ENCODE peak calls at places on chromosomes 16 and 17, in eight cellular contexts. Q is activated T-cell treated with anti-CD3 and anti-CD28 coated beads, Interleukin-2, amount 50 U/mL, for 48 hours; H is activated naive CD4-positive, alpha-beta T cell; A is 8988T; L is GM12892; G is nucleus accumbens; V is NCI-H2029 treated with DMSO at 0.1 percent for 48 hours; I is foreskin melanocyte. E is an unnamed sample.

GRCh38 chr16:25030420-25031131 is 15.4 kb upstream of the ARHGAP17 start:
- DNase-seq in A (no peak), G (no peak), Q (no peak), I (no peak), V (no peak), H (peak; percentile 12), L (no peak), E (no peak)

GRCh38 chr16:77213542-77214108 is 14.4 kb downstream of the SYCE1L start:
- DNase-seq in A (peak; percentile 97), L (no peak), V (peak; percentile 75), H (no peak), G (no peak), Q (no peak), I (peak; percentile 71), E (no peak)

GRCh38 chr16:30434852-30435251 is 5.0 kb upstream of the DCTPP1 start:
- DNase-seq in H (no peak), A (no peak), V (no peak), L (no peak), Q (peak; percentile 86), G (no peak), I (no peak), E (no peak)

GRCh38 chr16:67678354-67679023 is 11.9 kb downstream of the C16orf86 start:
- DNase-seq in A (no peak), L (no peak), V (no peak), I (no peak), Q (no peak), H (no peak), G (no peak), E (no peak)

GRCh38 chr16:53952215-53953208 is 248.6 kb downstream of the FTO start:
- DNase-seq in Q (no peak), V (no peak), H (no peak), L (no peak), G (no peak), A (no peak), I (no peak), E (no peak)

GRCh38 chr17:33115957-33116680 is 124.5 kb downstream of the SPACA3 start:
- DNase-seq in V (no peak), Q (no peak), H (no peak), I (no peak), A (no peak), L (no peak), G (no peak), E (peak; percentile 45)

GRCh38 chr17:77266891-77267341 is 126.1 kb downstream of the SEC14L1 start:
- DNase-seq in I (peak; percentile 59), G (no peak), Q (no peak), L (peak; percentile 47), H (no peak), A (no peak), V (no peak), E (peak; percentile 39)

GRCh38 chr16:86951831-86952598 is 365.2 kb downstream of the C16orf95 start:
- DNase-seq in V (no peak), I (peak; percentile 55), H (no peak), L (no peak), G (no peak), Q (no peak), A (peak; percentile 59), E (no peak)

GRCh38 chr17:75673487-75673886 is 6.3 kb downstream of the SAP30BP start:
- DNase-seq in Q (no peak), L (no peak), A (no peak), I (no peak), G (no peak), H (no peak), V (no peak), E (no peak)

GRCh38 chr16:81639348-81639747 is 139.7 kb upstream of the PLCG2 start:
- DNase-seq in H (no peak), L (no peak), I (no peak), Q (no peak), A (no peak), G (no peak), V (no peak), E (no peak)

GRCh38 chr16:15609286-15609649 is 33.7 kb downstream of the MARF1 start:
- DNase-seq in G (no peak), V (no peak), Q (no peak), H (no peak), I (no peak), A (no peak), L (no peak), E (no peak)

GRCh38 chr17:45298546-45299285 is 18.1 kb downstream of the MAP3K14 start:
- DNase-seq in G (no peak), V (no peak), I (no peak), Q (no peak), H (no peak), A (no peak), L (no peak), E (peak; percentile 90)

GRCh38 chr17:253091-253846 is 71.8 kb upstream of the DOC2B start:
- DNase-seq in V (no peak), I (no peak), Q (no peak), G (no peak), H (no peak), L (no peak), A (no peak), E (no peak)

GRCh38 chr16:62201911-62202310 is 165.7 kb upstream of the CDH8 start:
- DNase-seq in L (no peak), V (no peak), Q (no peak), G (no peak), H (no peak), I (no peak), A (no peak), E (peak; percentile 1)

GRCh38 chr16:27111486-27111885 is 44.8 kb downstream of the C16orf82 start:
- DNase-seq in I (no peak), A (no peak), L (no peak), H (no peak), Q (no peak), V (no peak), G (no peak), E (peak; percentile 8)

GRCh38 chr16:6484121-6484520 is 848.5 kb upstream of the RBFOX1 start:
- DNase-seq in Q (no peak), I (no peak), A (no peak), L (no peak), G (no peak), V (no peak), H (no peak), E (peak; percentile 28)

GRCh38 chr17:42783778-42784138 is 3.3 kb downstream of the WNK4 start:
- DNase-seq in V (no peak), H (no peak), L (no peak), A (no peak), Q (no peak), G (no peak), I (no peak), E (no peak)

GRCh38 chr16:1964506-1965471 is at the start of gene RPS2:
- DNase-seq in H (peak; percentile 96), A (peak; percentile 99), Q (peak; percentile 99), L (peak; percentile 100), V (peak; percentile 92), I (peak; percentile 96), G (peak; percentile 94), E (peak; percentile 100)

GRCh38 chr16:19649980-19650379 is 68.0 kb downstream of the KNOP1 start:
- DNase-seq in I (no peak), A (no peak), G (no peak), L (no peak), V (no peak), Q (no peak), H (no peak), E (no peak)

GRCh38 chr17:59178266-59178665 is 22.7 kb downstream of the PRR11 start:
- DNase-seq in I (no peak), H (no peak), G (no peak), V (no peak), Q (no peak), L (no peak), A (no peak), E (no peak)

GRCh38 chr17:7281953-7282751 is 634 bp downstream of the SLC2A4 start:
- DNase-seq in Q (peak; percentile 26), I (no peak), H (no peak), L (no peak), A (peak; percentile 6), G (no peak), V (no peak), E (peak; percentile 63)

GRCh38 chr16:10577305-10578202 is 2.8 kb downstream of the EMP2 start:
- DNase-seq in I (no peak), A (no peak), V (no peak), H (no peak), G (no peak), L (no peak), Q (no peak), E (peak; percentile 42)

GRCh38 chr17:49977463-49978389 is 8.7 kb downstream of the DLX4 start:
- DNase-seq in I (no peak), A (no peak), H (no peak), V (no peak), L (no peak), Q (no peak), G (no peak), E (no peak)

GRCh38 chr17:51650202-51650601 is 389.9 kb downstream of the UTP18 start:
- DNase-seq in V (no peak), L (no peak), I (no peak), H (no peak), G (no peak), A (no peak), Q (no peak), E (peak; percentile 24)

GRCh38 chr17:47955497-47956461 is 1.9 kb downstream of the PRR15L start:
- DNase-seq in L (no peak), A (no peak), Q (no peak), I (no peak), H (no peak), V (peak; percentile 31), G (no peak), E (no peak)

GRCh38 chr16:11681526-11681925 is 13.3 kb downstream of the SNN start:
- DNase-seq in Q (no peak), A (no peak), L (no peak), I (no peak), V (no peak), H (no peak), G (no peak), E (no peak)

GRCh38 chr17:75032896-75033294 is 13.9 kb downstream of the ATP5PD start:
- DNase-seq in H (no peak), A (no peak), V (no peak), I (no peak), G (no peak), L (no peak), Q (no peak), E (peak; percentile 57)

GRCh38 chr16:84475643-84476240 is 28.7 kb downstream of the MEAK7 start:
- DNase-seq in L (no peak), Q (peak; percentile 12), H (no peak), V (no peak), G (no peak), I (peak; percentile 8), A (no peak), E (no peak)

GRCh38 chr16:81599034-81599744 is 154.6 kb downstream of the CMIP start:
- DNase-seq in I (no peak), L (no peak), V (peak; percentile 38), H (no peak), A (no peak), Q (no peak), G (no peak), E (peak; percentile 27)

GRCh38 chr17:78137392-78138203 is 7.0 kb downstream of the TMC8 start:
- DNase-seq in I (no peak), V (no peak), G (no peak), L (no peak), Q (peak; percentile 76), H (peak; percentile 54), A (no peak), E (peak; percentile 25)